ENCODE peak calls at places on chromosome 19, in five cellular contexts. D is CD8-positive, alpha-beta memory T cell; W is lower leg skin; X is ACHN; K is RWPE1. L is an unnamed sample.

GRCh38 chr19:2949939-2950285 is 5.1 kb upstream of the ZNF77 start:
- DNase-seq in D (no peak), W (no peak), X (peak; percentile 20), K (peak; percentile 25), L (no peak)

GRCh38 chr19:50909240-50910070 is 1.7 kb downstream of the KLK4 start:
- DNase-seq in X (peak; percentile 41), W (peak; percentile 36), K (peak; percentile 70), D (no peak), L (peak; percentile 19)

GRCh38 chr19:7069904-7070226 is 362 bp downstream of the ZNF557 start:
- DNase-seq in K (no peak), D (no peak), W (no peak), X (peak; percentile 1), L (no peak)

GRCh38 chr19:58569191-58569942 is 3.8 kb downstream of the MZF1 start:
- DNase-seq in K (no peak), D (no peak), X (no peak), W (no peak), L (peak; percentile 14)

GRCh38 chr19:55179570-55180484 is at the start of gene SYT5:
- DNase-seq in W (no peak), K (peak; percentile 75), D (peak; percentile 61), X (peak; percentile 41), L (no peak)

GRCh38 chr19:2111886-2112285 is 15.2 kb downstream of the IZUMO4 start:
- DNase-seq in K (no peak), X (no peak), D (no peak), W (no peak), L (no peak)

GRCh38 chr19:29671393-29672076 is 6.3 kb downstream of the PLEKHF1 start:
- DNase-seq in D (peak; percentile 73), W (no peak), K (peak; percentile 33), X (no peak), L (no peak)

GRCh38 chr19:29121684-29122083 is 91.3 kb downstream of the UQCRFS1 start:
- DNase-seq in X (peak; percentile 2), D (no peak), K (no peak), W (no peak), L (no peak)

GRCh38 chr19:18170714-18171255 is 2.8 kb upstream of the IFI30 start:
- DNase-seq in W (no peak), X (no peak), K (no peak), D (no peak), L (no peak)

GRCh38 chr19:51458051-51458645 is at the start of gene SIGLEC8:
- DNase-seq in D (no peak), W (no peak), X (no peak), K (no peak), L (no peak)

GRCh38 chr19:16584825-16585801 is 12.9 kb upstream of the SLC35E1 start:
- DNase-seq in X (no peak), D (no peak), K (no peak), W (no peak), L (no peak)

GRCh38 chr19:5692785-5693194 is 2.7 kb downstream of the RPL36 start:
- DNase-seq in W (no peak), K (no peak), D (no peak), X (no peak), L (no peak)

GRCh38 chr19:33373701-33374405 is at the start of gene CEBPG:
- DNase-seq in D (no peak), W (no peak), K (peak; percentile 70), X (peak; percentile 61), L (peak; percentile 67)

GRCh38 chr19:3591876-3592613 is 6.8 kb downstream of the GIPC3 start:
- DNase-seq in X (no peak), K (no peak), D (no peak), W (no peak), L (no peak)

GRCh38 chr19:55256562-55257460 is 2.0 kb downstream of the PPP6R1 start:
- DNase-seq in X (no peak), W (no peak), D (peak; percentile 35), K (no peak), L (no peak)

GRCh38 chr19:8210660-8211101 is 1.5 kb downstream of the CERS4 start:
- DNase-seq in D (no peak), K (no peak), W (no peak), X (no peak), L (no peak)